ENCODE peak calls at places on chromosomes 5 and 9, in nine cellular contexts. S, L, U, F, O, C, W, N and P are unnamed samples.

GRCh38 chr9:6305954-6306563 is 22.1 kb upstream of the TPD52L3 start:
- DNase-seq in C (peak; percentile 12), O (peak; percentile 65), W (peak; percentile 0), F (no peak), S (no peak), L (peak; percentile 76), U (peak; percentile 64), N (no peak), P (peak; percentile 68)

GRCh38 chr5:81517462-81517861 is 123.5 kb upstream of the ACOT12 start:
- DNase-seq in W (no peak), U (peak; percentile 30), S (no peak), C (no peak), N (no peak), O (peak; percentile 57), F (no peak), L (peak; percentile 11), P (peak; percentile 8)

GRCh38 chr5:6831678-6832077 is 118.4 kb downstream of the TENT4A start:
- DNase-seq in O (no peak), W (no peak), U (no peak), L (no peak), S (no peak), N (no peak), F (no peak), C (no peak), P (no peak)

GRCh38 chr9:91929331-91929730 is 20.7 kb downstream of the ROR2 start:
- DNase-seq in O (no peak), C (no peak), F (no peak), S (no peak), L (no peak), U (no peak), N (no peak), W (no peak), P (no peak)

GRCh38 chr5:71778678-71779276 is 59.7 kb downstream of the CARTPT start:
- DNase-seq in L (peak; percentile 57), N (no peak), O (peak; percentile 38), S (no peak), W (no peak), C (no peak), F (no peak), U (peak; percentile 42), P (peak; percentile 58)

GRCh38 chr5:181189363-181189961 is 15.5 kb downstream of the TRIM7 start:
- DNase-seq in N (no peak), S (peak; percentile 55), U (peak; percentile 47), W (no peak), C (no peak), F (peak; percentile 37), O (peak; percentile 36), L (peak; percentile 31), P (peak; percentile 29)

GRCh38 chr5:52580921-52581320 is 206.8 kb upstream of the ITGA1 start:
- DNase-seq in L (peak; percentile 46), S (peak; percentile 13), O (peak; percentile 68), U (no peak), C (no peak), N (no peak), F (no peak), W (no peak), P (peak; percentile 82)

GRCh38 chr9:106860731-106861584 is 2.0 kb upstream of the ZNF462 start:
- DNase-seq in C (no peak), S (peak; percentile 35), W (no peak), U (peak; percentile 52), F (no peak), L (peak; percentile 55), O (no peak), N (peak; percentile 13), P (peak; percentile 57)

GRCh38 chr9:104833701-104834100 is 69.8 kb downstream of the NIPSNAP3B start:
- DNase-seq in S (no peak), U (no peak), O (no peak), N (no peak), W (no peak), C (no peak), L (no peak), F (no peak), P (no peak)
- H3K4me3 ChIP-seq in S (no peak overlapping the region), U (no peak overlapping the region), O (no peak overlapping the region), N (no peak overlapping the region), W (no peak overlapping the region), C (no peak overlapping the region), L (no peak overlapping the region), F (no peak overlapping the region), P (no peak overlapping the region)

GRCh38 chr9:129798973-129799372 is 4.0 kb upstream of the TOR1B start:
- DNase-seq in U (no peak), C (no peak), N (no peak), S (no peak), W (no peak), F (no peak), O (no peak), L (no peak), P (no peak)
- H3K4me3 ChIP-seq in U (no peak overlapping the region), C (no peak overlapping the region), N (no peak overlapping the region), S (no peak overlapping the region), W (no peak overlapping the region), F (no peak overlapping the region), O (no peak overlapping the region), L (no peak overlapping the region), P (no peak overlapping the region)

DNA sequence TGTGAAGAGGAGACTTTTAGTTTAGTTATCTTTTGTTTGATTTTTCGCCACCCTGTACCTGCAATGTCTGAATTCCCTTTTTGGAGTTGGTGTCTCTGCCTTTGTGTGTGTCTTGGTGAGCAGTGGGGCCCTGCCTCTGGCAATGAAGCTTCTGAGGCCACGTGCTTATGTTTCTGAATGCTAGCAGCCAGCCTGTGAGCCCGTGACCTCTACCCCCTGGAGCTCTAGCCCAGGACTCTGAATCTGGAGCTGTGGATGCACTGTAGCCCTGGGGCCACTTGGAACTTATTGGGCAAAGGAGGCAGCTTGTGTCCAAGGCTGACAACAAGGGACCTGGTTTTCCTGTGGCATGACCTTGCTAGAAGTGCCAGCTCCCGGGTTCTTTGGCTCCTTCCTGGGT is 19.4 kb downstream of the ENTREP1 start:
- DNase-seq in C (no peak), L (no peak), N (no peak), F (no peak), S (no peak), W (no peak), O (no peak), U (no peak), P (no peak)
- H3K4me3 ChIP-seq in C (no peak overlapping the region), L (no peak overlapping the region), N (no peak overlapping the region), F (no peak overlapping the region), S (no peak overlapping the region), W (no peak overlapping the region), O (no peak overlapping the region), U (no peak overlapping the region), P (no peak overlapping the region)

DNA sequence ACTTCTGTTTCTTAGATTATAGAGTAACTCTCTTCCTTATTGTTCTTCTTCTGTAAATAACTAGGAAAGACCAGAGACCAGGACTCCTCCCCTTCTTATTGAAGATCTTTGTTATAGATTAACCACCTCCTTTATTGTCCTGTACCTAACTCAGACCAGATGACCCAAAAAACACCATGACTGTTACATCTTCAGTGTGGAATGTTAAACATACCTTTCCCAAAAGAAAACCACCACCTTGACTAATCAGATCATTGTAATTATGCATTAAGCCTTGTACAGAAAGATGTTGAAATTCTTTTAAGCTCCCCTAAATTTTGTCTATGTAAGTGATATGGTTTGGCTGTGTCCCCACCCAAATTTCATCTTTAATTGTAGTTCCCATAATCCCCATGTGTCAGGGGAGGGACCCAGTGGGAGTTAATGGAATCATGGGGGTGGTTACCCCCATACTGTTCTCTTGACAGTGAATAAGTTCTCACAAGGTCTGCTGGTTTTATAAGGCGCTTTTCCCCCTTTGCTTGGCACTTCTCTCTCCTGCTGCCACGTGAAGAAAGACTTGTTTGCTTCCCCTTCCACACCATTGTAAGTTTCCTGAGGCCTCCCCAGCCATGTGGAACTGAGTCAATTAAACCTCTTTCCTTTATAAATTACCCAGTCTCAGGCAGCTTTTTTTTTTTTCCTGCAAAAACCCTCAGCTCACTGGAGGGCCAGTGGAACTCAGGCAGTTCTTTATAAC is 26.3 kb downstream of the ARSB start:
- DNase-seq in L (no peak), O (no peak), U (no peak), F (no peak), N (no peak), W (no peak), S (no peak), C (no peak), P (no peak)
- H3K4me3 ChIP-seq in L (no peak overlapping the region), O (no peak overlapping the region), U (no peak overlapping the region), F (no peak overlapping the region), N (no peak overlapping the region), W (no peak overlapping the region), S (no peak overlapping the region), C (no peak overlapping the region), P (no peak overlapping the region)